ENCODE peak calls at places on chromosomes 6 and 20, in ten cellular contexts. Y is CD8-positive, alpha-beta T cell; O is hepatocyte; T is colonic mucosa; A is left ventricle myocardium inferior; P is cardiac muscle cell; Z is sigmoid colon; N is pancreas; V is heart left ventricle; Q is heart right ventricle. K is an unnamed sample.

GRCh38 chr6:159976844-159977241 is 8.0 kb downstream of the IGF2R start:
- DNase-seq in Y (no peak), O (no peak), T (no peak), A (no peak), P (no peak), Z (peak; percentile 22), N (no peak), V (no peak), Q (no peak), K (no peak)

GRCh38 chr20:62143976-62144825 is 632 bp downstream of the SS18L1 start:
- DNase-seq in Y (peak; percentile 58), O (peak; percentile 77), T (peak; percentile 67), A (peak; percentile 66), P (peak; percentile 76), Z (peak; percentile 80), N (peak; percentile 79), V (peak; percentile 73), Q (peak; percentile 67), K (no peak)

GRCh38 chr6:33585403-33586107 is 5.5 kb upstream of the BAK1 start:
- DNase-seq in Y (peak; percentile 96), O (peak; percentile 88), T (peak; percentile 89), A (peak; percentile 78), P (peak; percentile 79), Z (peak; percentile 89), N (peak; percentile 89), V (peak; percentile 88), Q (peak; percentile 84), K (peak; percentile 91)

GRCh38 chr20:17533396-17533795 is 2.2 kb upstream of the BFSP1 start:
- DNase-seq in Y (no peak), O (peak; percentile 54), T (peak; percentile 46), A (no peak), P (peak; percentile 44), Z (no peak), N (no peak), V (no peak), Q (no peak), K (no peak)

GRCh38 chr6:151059612-151060095 is 180.1 kb upstream of the AKAP12 start:
- DNase-seq in Y (no peak), O (no peak), T (peak; percentile 9), A (no peak), P (no peak), Z (no peak), N (no peak), V (no peak), Q (no peak), K (no peak)

GRCh38 chr6:101516553-101516952 is 123.0 kb downstream of the GRIK2 start:
- DNase-seq in Y (no peak), O (no peak), T (no peak), A (no peak), P (no peak), Z (no peak), N (no peak), V (no peak), Q (no peak), K (no peak)

GRCh38 chr20:35327074-35327976 is 35.1 kb upstream of the FAM83C start:
- DNase-seq in Y (no peak), O (peak; percentile 81), T (peak; percentile 89), A (no peak), P (no peak), Z (no peak), N (no peak), V (no peak), Q (no peak), K (no peak)

GRCh38 chr20:40714916-40715315 is 25.9 kb upstream of the MAFB start:
- DNase-seq in Y (no peak), O (no peak), T (no peak), A (no peak), P (no peak), Z (no peak), N (no peak), V (no peak), Q (no peak), K (no peak)

GRCh38 chr6:116766506-116767176 is 1.1 kb upstream of the FAM162B start:
- DNase-seq in Y (no peak), O (no peak), T (no peak), A (no peak), P (no peak), Z (no peak), N (no peak), V (no peak), Q (no peak), K (no peak)

GRCh38 chr6:22956029-22956715 is 386.8 kb downstream of the HDGFL1 start:
- DNase-seq in Y (no peak), O (peak; percentile 24), T (no peak), A (no peak), P (peak; percentile 3), Z (no peak), N (no peak), V (no peak), Q (no peak), K (no peak)

GRCh38 chr6:16651871-16652270 is 109.4 kb downstream of the ATXN1 start:
- DNase-seq in Y (no peak), O (no peak), T (no peak), A (no peak), P (no peak), Z (no peak), N (no peak), V (no peak), Q (no peak), K (no peak)

GRCh38 chr6:101597711-101598110 is 204.2 kb downstream of the GRIK2 start:
- DNase-seq in Y (no peak), O (no peak), T (no peak), A (no peak), P (no peak), Z (no peak), N (no peak), V (no peak), Q (no peak), K (no peak)

GRCh38 chr20:50221501-50222323 is 31.1 kb downstream of the CEBPB start:
- DNase-seq in Y (no peak), O (no peak), T (no peak), A (peak; percentile 33), P (no peak), Z (no peak), N (no peak), V (peak; percentile 49), Q (no peak), K (peak; percentile 60)

GRCh38 chr20:38554986-38555385 is 26.0 kb upstream of the ADIG start:
- DNase-seq in Y (no peak), O (peak; percentile 23), T (no peak), A (no peak), P (no peak), Z (no peak), N (no peak), V (no peak), Q (no peak), K (no peak)

GRCh38 chr6:20658053-20658452 is 123.8 kb downstream of the CDKAL1 start:
- DNase-seq in Y (no peak), O (no peak), T (no peak), A (no peak), P (no peak), Z (no peak), N (no peak), V (no peak), Q (no peak), K (no peak)

GRCh38 chr6:20655317-20655716 is 121.1 kb downstream of the CDKAL1 start:
- DNase-seq in Y (no peak), O (no peak), T (no peak), A (no peak), P (no peak), Z (no peak), N (no peak), V (no peak), Q (no peak), K (no peak)

GRCh38 chr6:20657274-20657800 is 123.1 kb downstream of the CDKAL1 start:
- DNase-seq in Y (no peak), O (no peak), T (no peak), A (no peak), P (no peak), Z (no peak), N (no peak), V (no peak), Q (no peak), K (no peak)

GRCh38 chr6:20652276-20652675 is 118.0 kb downstream of the CDKAL1 start:
- DNase-seq in Y (no peak), O (no peak), T (no peak), A (no peak), P (no peak), Z (no peak), N (no peak), V (no peak), Q (no peak), K (no peak)

GRCh38 chr6:20652691-20653479 is 118.6 kb downstream of the CDKAL1 start:
- DNase-seq in Y (no peak), O (peak; percentile 12), T (no peak), A (no peak), P (no peak), Z (no peak), N (no peak), V (no peak), Q (no peak), K (no peak)
- TF ChIP-seq CTCF in Y (no peak), O (no peak), T (no peak), A (no peak), P (no peak), Z (no peak), N (no peak), V (no peak), Q (no peak), K (no peak)

GRCh38 chr6:129696028-129696418 is 14.0 kb downstream of the ARHGAP18 start:
- DNase-seq in Y (no peak), O (no peak), T (no peak), A (no peak), P (no peak), Z (no peak), N (no peak), V (no peak), Q (no peak), K (no peak)
- H3K4me1 ChIP-seq in Y (peaks cover 5% of the 10 kb centered on the region), O (peaks cover 13% of the 10 kb centered on the region), T (peaks cover 5% of the 10 kb centered on the region), A (peaks cover 32% of the 10 kb centered on the region), P (no peaks in the 10 kb centered on the region), Z (no peaks in the 10 kb centered on the region), N (peaks cover 50% of the 10 kb centered on the region), V (no peaks in the 10 kb centered on the region), Q (peaks cover 12% of the 10 kb centered on the region), K (no peaks in the 10 kb centered on the region)

GRCh38 chr6:34917626-34918285 is 28.7 kb downstream of the ANKS1A start:
- DNase-seq in Y (no peak), O (no peak), T (no peak), A (no peak), P (no peak), Z (no peak), N (no peak), V (no peak), Q (no peak), K (no peak)
- H3K27ac ChIP-seq in Y (no peak overlapping the region), O (no peak overlapping the region), T (no peak overlapping the region), A (peak overlapping the region; percentile 71), P (no peak overlapping the region), Z (no peak overlapping the region), N (no peak overlapping the region), V (no peak overlapping the region), Q (peak overlapping the region; percentile 63), K (no peak overlapping the region)

GRCh38 chr20:2783908-2784566 is 16.4 kb downstream of the CPXM1 start:
- DNase-seq in Y (no peak), O (no peak), T (no peak), A (no peak), P (no peak), Z (no peak), N (no peak), V (no peak), Q (no peak), K (no peak)

GRCh38 chr20:2778602-2779321 is 21.7 kb downstream of the CPXM1 start:
- DNase-seq in Y (no peak), O (no peak), T (no peak), A (no peak), P (no peak), Z (no peak), N (no peak), V (no peak), Q (no peak), K (no peak)

GRCh38 chr20:2775139-2775538 is 25.3 kb downstream of the CPXM1 start:
- DNase-seq in Y (no peak), O (no peak), T (no peak), A (no peak), P (no peak), Z (no peak), N (no peak), V (no peak), Q (no peak), K (no peak)

GRCh38 chr20:2780948-2781347 is 19.5 kb downstream of the CPXM1 start:
- DNase-seq in Y (no peak), O (no peak), T (no peak), A (no peak), P (no peak), Z (no peak), N (no peak), V (no peak), Q (no peak), K (no peak)
- TF ChIP-seq CTCF in Y (no peak), O (no peak), T (no peak), A (no peak), P (no peak), Z (no peak), N (no peak), V (no peak), Q (no peak), K (no peak)